ENCODE peak calls at places on chromosomes 4 and X, in four cellular contexts. One of them, this sample, is unnamed.

GRCh38 chr4:139609647-139610046 is 53.6 kb upstream of the SETD7 start:
- DNase-seq in vagina: no peak
- DNase-seq in sigmoid colon: no peak
- DNase-seq in H1: no peak
- DNase-seq in this sample: no peak

GRCh38 chrX:100654256-100654655 is 10.3 kb downstream of the SRPX2 start:
- DNase-seq in vagina: no peak
- DNase-seq in sigmoid colon: no peak
- DNase-seq in H1: no peak
- DNase-seq in this sample: no peak

GRCh38 chr4:7392438-7393374 is 42.0 kb downstream of the PSAPL1 start:
- DNase-seq in vagina: peak
- DNase-seq in sigmoid colon: no peak
- DNase-seq in H1: peak
- DNase-seq in this sample: no peak

GRCh38 chr4:106261980-106262379 is 54.0 kb downstream of the TBCK start:
- DNase-seq in vagina: no peak
- DNase-seq in sigmoid colon: no peak
- DNase-seq in H1: no peak
- DNase-seq in this sample: no peak

GRCh38 chr4:109574443-109574850 is 14.4 kb downstream of the MCUB start:
- DNase-seq in vagina: no peak
- DNase-seq in sigmoid colon: no peak
- DNase-seq in H1: no peak
- DNase-seq in this sample: no peak

GRCh38 chr4:52996261-52997131 is 134.4 kb downstream of the RASL11B start:
- DNase-seq in vagina: peak
- DNase-seq in sigmoid colon: peak
- DNase-seq in H1: no peak
- DNase-seq in this sample: no peak

GRCh38 chrX:28586891-28587635 is at the start of gene IL1RAPL1:
- DNase-seq in vagina: no peak
- DNase-seq in sigmoid colon: no peak
- DNase-seq in H1: no peak
- DNase-seq in this sample: no peak

GRCh38 chr4:41024556-41025491 is 189.5 kb downstream of the APBB2 start:
- DNase-seq in vagina: no peak
- DNase-seq in sigmoid colon: no peak
- DNase-seq in H1: no peak
- DNase-seq in this sample: no peak

GRCh38 chrX:107775734-107776511 is at the start of gene TSC22D3:
- DNase-seq in vagina: peak
- DNase-seq in sigmoid colon: peak
- DNase-seq in H1: peak
- DNase-seq in this sample: peak

GRCh38 chrX:8730812-8731578 is 942 bp downstream of the ANOS1 start:
- DNase-seq in vagina: no peak
- DNase-seq in sigmoid colon: no peak
- DNase-seq in H1: no peak
- DNase-seq in this sample: no peak

GRCh38 chr4:81454498-81454897 is 17.2 kb downstream of the RASGEF1B start:
- DNase-seq in vagina: no peak
- DNase-seq in sigmoid colon: no peak
- DNase-seq in H1: no peak
- DNase-seq in this sample: no peak

GRCh38 chr4:175280153-175280552 is 362.0 kb downstream of the ADAM29 start:
- DNase-seq in vagina: no peak
- DNase-seq in sigmoid colon: no peak
- DNase-seq in H1: no peak
- DNase-seq in this sample: no peak

GRCh38 chrX:101206471-101206870 is 13.1 kb upstream of the DRP2 start:
- DNase-seq in vagina: no peak
- DNase-seq in sigmoid colon: no peak
- DNase-seq in H1: no peak
- DNase-seq in this sample: no peak

GRCh38 chr4:122533841-122534240 is 77.3 kb upstream of the IL2 start:
- DNase-seq in vagina: no peak
- DNase-seq in sigmoid colon: no peak
- DNase-seq in H1: no peak
- DNase-seq in this sample: no peak

GRCh38 chrX:3252744-3253143 is 93.7 kb downstream of the MXRA5 start:
- DNase-seq in vagina: no peak
- DNase-seq in sigmoid colon: no peak
- DNase-seq in H1: no peak
- DNase-seq in this sample: no peak

GRCh38 chrX:73992019-73992418 is 312.0 kb upstream of the ZCCHC13 start:
- DNase-seq in vagina: no peak
- DNase-seq in sigmoid colon: no peak
- DNase-seq in H1: no peak
- DNase-seq in this sample: no peak

GRCh38 chr4:138567696-138568095 is 325.5 kb upstream of the SLC7A11 start:
- DNase-seq in vagina: no peak
- DNase-seq in sigmoid colon: no peak
- DNase-seq in H1: no peak
- DNase-seq in this sample: no peak

GRCh38 chr4:43525646-43526045 is 633.1 kb downstream of the GRXCR1 start:
- DNase-seq in vagina: no peak
- DNase-seq in sigmoid colon: no peak
- DNase-seq in H1: no peak
- DNase-seq in this sample: no peak

GRCh38 chrX:47796433-47796906 is 40.2 kb upstream of the ZNF81 start:
- DNase-seq in vagina: no peak
- DNase-seq in sigmoid colon: no peak
- DNase-seq in H1: no peak
- DNase-seq in this sample: no peak

GRCh38 chr4:20554134-20554533 is 146.1 kb upstream of the PACRGL start:
- DNase-seq in vagina: no peak
- DNase-seq in sigmoid colon: no peak
- DNase-seq in H1: no peak
- DNase-seq in this sample: no peak

GRCh38 chrX:134792077-134792476 is 133.8 kb upstream of the PLAC1 start:
- DNase-seq in vagina: no peak
- DNase-seq in sigmoid colon: no peak
- DNase-seq in H1: no peak
- DNase-seq in this sample: no peak

GRCh38 chrX:2325076-2325784 is 175.5 kb downstream of the DHRSX start:
- DNase-seq in vagina: peak
- DNase-seq in sigmoid colon: peak
- DNase-seq in H1: no peak
- DNase-seq in this sample: peak

GRCh38 chr4:158769175-158769831 is 477 bp downstream of the FNIP2 start:
- DNase-seq in vagina: no peak
- DNase-seq in sigmoid colon: peak
- DNase-seq in H1: peak
- DNase-seq in this sample: no peak

GRCh38 chr4:140861359-140862181 is 105.4 kb upstream of the TBC1D9 start:
- DNase-seq in vagina: no peak
- DNase-seq in sigmoid colon: peak
- DNase-seq in H1: peak
- DNase-seq in this sample: no peak

GRCh38 chrX:18620349-18620748 is 51.6 kb downstream of the RS1 start:
- DNase-seq in vagina: no peak
- DNase-seq in sigmoid colon: no peak
- DNase-seq in H1: no peak
- DNase-seq in this sample: no peak

DNA sequence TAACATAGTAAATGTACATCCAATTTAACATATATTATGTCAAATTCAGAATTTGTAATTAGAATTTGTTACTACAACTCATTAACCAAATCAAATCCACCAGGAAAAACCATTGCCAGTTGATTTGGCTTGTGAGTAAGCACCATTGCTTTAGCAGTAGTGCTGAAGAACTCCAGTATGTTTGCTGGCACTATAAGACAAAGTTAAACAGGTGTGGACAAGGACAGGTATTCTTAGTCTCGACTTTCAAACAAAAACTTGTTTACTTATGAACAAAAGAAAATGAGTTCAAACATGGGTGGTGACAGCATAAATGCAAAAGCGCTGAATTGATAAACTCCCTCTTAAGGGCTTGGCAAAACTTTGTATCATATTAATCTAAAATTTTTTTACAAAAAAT is 1.3 kb upstream of the ADH7 start:
- DNase-seq in vagina: no peak
- DNase-seq in sigmoid colon: no peak
- DNase-seq in H1: no peak
- DNase-seq in this sample: no peak
- TF ChIP-seq POLR2AphosphoS5 in vagina: no peak
- TF ChIP-seq POLR2AphosphoS5 in sigmoid colon: no peak
- TF ChIP-seq POLR2AphosphoS5 in H1: no peak
- TF ChIP-seq POLR2AphosphoS5 in this sample: no peak

DNA sequence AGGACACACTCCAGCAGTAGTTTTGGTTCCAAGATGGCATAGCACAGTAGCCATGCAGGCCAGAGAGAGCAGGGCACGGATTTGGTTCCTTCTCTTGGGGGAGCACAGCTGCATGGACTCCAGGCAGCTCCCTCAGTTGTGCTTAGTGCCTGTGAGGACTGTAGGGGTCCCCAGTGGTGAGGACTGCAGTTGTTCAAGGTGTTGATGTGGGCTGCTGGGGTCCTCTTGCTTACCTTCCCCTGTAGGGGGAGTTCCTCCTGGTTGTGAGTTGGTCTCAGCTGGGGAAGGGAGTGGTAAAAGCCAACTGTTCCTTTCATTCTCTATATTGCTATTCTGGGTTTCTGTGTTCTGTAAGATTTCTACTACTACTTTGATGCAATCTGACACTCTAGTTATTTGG is 606.5 kb downstream of the MAGEB5 start:
- DNase-seq in vagina: no peak
- DNase-seq in sigmoid colon: no peak
- DNase-seq in H1: no peak
- DNase-seq in this sample: no peak
- TF ChIP-seq POLR2AphosphoS5 in vagina: no peak
- TF ChIP-seq POLR2AphosphoS5 in sigmoid colon: no peak
- TF ChIP-seq POLR2AphosphoS5 in H1: no peak
- TF ChIP-seq POLR2AphosphoS5 in this sample: no peak

DNA sequence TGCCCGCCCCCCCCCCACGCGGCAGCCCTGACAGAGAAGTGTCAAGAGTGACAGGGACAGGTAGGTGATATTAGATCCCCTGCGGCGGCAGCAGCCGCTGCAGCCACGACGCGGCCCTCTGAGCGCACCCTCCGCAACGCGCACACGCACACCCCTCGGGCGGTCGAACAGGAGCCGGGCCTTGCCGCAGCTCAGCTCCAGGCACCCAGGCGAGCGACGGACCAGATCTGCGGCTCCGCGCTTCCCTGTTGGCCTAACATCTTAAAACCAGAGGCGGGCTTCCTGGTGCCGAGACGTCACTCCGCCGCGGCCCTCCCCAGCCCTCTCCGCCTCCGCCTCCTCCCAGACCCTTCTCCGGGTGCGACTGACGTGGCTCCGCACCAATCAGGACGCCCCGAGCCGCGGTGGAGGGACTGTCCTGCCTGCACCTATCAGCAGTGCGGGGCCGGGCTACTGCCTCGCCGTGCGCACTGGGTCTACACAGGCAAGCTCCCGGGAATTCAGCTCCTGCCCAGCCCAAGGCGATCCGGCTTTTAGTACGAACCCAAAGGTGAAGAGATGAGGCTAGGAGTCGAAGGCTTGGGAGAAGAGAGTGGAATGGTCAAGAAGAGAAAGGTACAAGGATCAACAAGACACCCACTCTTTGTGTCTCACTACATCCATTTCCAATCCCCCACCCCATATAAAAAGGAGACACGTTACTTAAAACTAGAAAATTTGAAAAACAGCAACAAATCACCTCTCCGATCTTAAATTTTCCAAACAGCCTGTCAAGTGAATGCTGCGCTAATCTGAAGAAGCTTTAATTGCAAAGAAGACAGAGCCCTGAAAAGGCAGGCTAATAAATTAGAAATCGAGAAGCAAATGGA is at the start of gene PITX2:
- DNase-seq in vagina: no peak
- DNase-seq in sigmoid colon: peak
- DNase-seq in H1: peak
- DNase-seq in this sample: peak
- TF ChIP-seq POLR2AphosphoS5 in vagina: no peak
- TF ChIP-seq POLR2AphosphoS5 in sigmoid colon: no peak
- TF ChIP-seq POLR2AphosphoS5 in H1: no peak
- TF ChIP-seq POLR2AphosphoS5 in this sample: no peak

DNA sequence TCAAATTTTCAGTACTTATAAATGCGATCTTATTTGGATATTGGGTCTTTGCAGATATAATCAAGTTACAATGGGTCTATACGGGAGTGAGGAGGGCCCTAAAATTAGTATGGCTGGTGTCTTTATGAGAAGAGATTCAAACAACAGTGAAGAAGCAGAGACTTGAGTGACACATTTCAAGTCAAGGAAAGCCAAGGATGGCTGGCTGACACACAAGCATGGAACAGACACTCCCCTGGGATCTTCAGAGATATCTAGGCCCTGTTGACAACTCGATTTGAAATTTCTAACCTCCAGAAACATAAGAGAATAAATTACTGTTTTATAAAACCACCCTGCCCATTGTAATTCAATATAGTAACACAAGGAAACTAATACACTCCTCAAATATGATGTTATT is 1886.0 kb upstream of the PCDH7 start:
- DNase-seq in vagina: no peak
- DNase-seq in sigmoid colon: no peak
- DNase-seq in H1: no peak
- DNase-seq in this sample: no peak
- TF ChIP-seq POLR2AphosphoS5 in vagina: no peak
- TF ChIP-seq POLR2AphosphoS5 in sigmoid colon: no peak
- TF ChIP-seq POLR2AphosphoS5 in H1: no peak
- TF ChIP-seq POLR2AphosphoS5 in this sample: no peak

This sample was measured in GM12892.